ENCODE peak calls at places on chromosomes 11 and 22, in five cellular contexts. H is CD8-positive, alpha-beta T cell; J is Peyer's patch; X is heart right ventricle; W is fibroblast of the aortic adventitia. O is an unnamed sample.

GRCh38 chr11:85679581-85679980 is 6.4 kb downstream of the CCDC89 start:
- DNase-seq in H (no peak), J (no peak), X (no peak), W (no peak), O (no peak)

GRCh38 chr11:12989428-12990242 is 19.5 kb upstream of the RASSF10 start:
- DNase-seq in H (no peak), J (no peak), X (no peak), W (no peak), O (no peak)

GRCh38 chr11:62554377-62554776 is 7.8 kb upstream of the AHNAK start:
- DNase-seq in H (no peak), J (no peak), X (no peak), W (no peak), O (no peak)

GRCh38 chr11:65448418-65449196 is 26.0 kb downstream of the NEAT1 start:
- DNase-seq in H (no peak), J (peak; percentile 53), X (no peak), W (no peak), O (no peak)

GRCh38 chr11:133956650-133957633 is at the start of gene IGSF9B:
- DNase-seq in H (peak; percentile 82), J (peak; percentile 92), X (peak; percentile 86), W (peak; percentile 48), O (peak; percentile 85)

GRCh38 chr11:22807855-22808558 is 21.6 kb downstream of the SVIP start:
- DNase-seq in H (no peak), J (no peak), X (no peak), W (peak; percentile 55), O (no peak)

GRCh38 chr11:118406599-118407166 is 5.3 kb downstream of the ATP5MG start:
- DNase-seq in H (no peak), J (no peak), X (peak; percentile 18), W (no peak), O (no peak)

GRCh38 chr11:10653242-10653641 is 40.3 kb downstream of the IRAG1 start:
- DNase-seq in H (no peak), J (no peak), X (no peak), W (peak; percentile 39), O (no peak)

GRCh38 chr22:39472570-39473556 is 16.1 kb downstream of the MGAT3 start:
- DNase-seq in H (no peak), J (peak; percentile 92), X (no peak), W (no peak), O (peak; percentile 69)

GRCh38 chr22:47193606-47194316 is 431.3 kb downstream of the TBC1D22A start:
- DNase-seq in H (no peak), J (no peak), X (no peak), W (no peak), O (no peak)

GRCh38 chr11:86592659-86593451 is 79.6 kb downstream of the ME3 start:
- DNase-seq in H (peak; percentile 8), J (peak; percentile 92), X (peak; percentile 58), W (peak; percentile 78), O (peak; percentile 81)

GRCh38 chr11:79259800-79260199 is 181.0 kb downstream of the TENM4 start:
- DNase-seq in H (no peak), J (no peak), X (no peak), W (no peak), O (no peak)

GRCh38 chr22:20239063-20239950 is 28.8 kb downstream of the RTN4R start:
- DNase-seq in H (no peak), J (peak; percentile 55), X (peak; percentile 68), W (peak; percentile 14), O (no peak)
- H3K4me3 ChIP-seq in H (no peak overlapping the region), J (no peak overlapping the region), X (peak overlapping the region; percentile 22), W (no peak overlapping the region), O (no peak overlapping the region)

GRCh38 chr11:6653656-6654055 is 2.0 kb downstream of the DCHS1 start:
- DNase-seq in H (no peak), J (no peak), X (no peak), W (no peak), O (no peak)

GRCh38 chr11:6653055-6653454 is 2.6 kb downstream of the DCHS1 start:
- DNase-seq in H (no peak), J (no peak), X (no peak), W (no peak), O (no peak)

GRCh38 chr11:6655020-6655789 is 404 bp downstream of the DCHS1 start:
- DNase-seq in H (no peak), J (no peak), X (peak; percentile 41), W (no peak), O (no peak)

GRCh38 chr11:6655790-6656580 is at the start of gene DCHS1:
- DNase-seq in H (no peak), J (no peak), X (peak; percentile 60), W (no peak), O (no peak)

GRCh38 chr11:6654281-6655019 is 1.2 kb downstream of the DCHS1 start:
- DNase-seq in H (no peak), J (no peak), X (peak; percentile 59), W (no peak), O (no peak)
- H3K4me3 ChIP-seq in H (peak overlapping the region; percentile 43), J (no peak overlapping the region), X (peak overlapping the region; percentile 59), W (no peak overlapping the region), O (no peak overlapping the region)

DNA sequence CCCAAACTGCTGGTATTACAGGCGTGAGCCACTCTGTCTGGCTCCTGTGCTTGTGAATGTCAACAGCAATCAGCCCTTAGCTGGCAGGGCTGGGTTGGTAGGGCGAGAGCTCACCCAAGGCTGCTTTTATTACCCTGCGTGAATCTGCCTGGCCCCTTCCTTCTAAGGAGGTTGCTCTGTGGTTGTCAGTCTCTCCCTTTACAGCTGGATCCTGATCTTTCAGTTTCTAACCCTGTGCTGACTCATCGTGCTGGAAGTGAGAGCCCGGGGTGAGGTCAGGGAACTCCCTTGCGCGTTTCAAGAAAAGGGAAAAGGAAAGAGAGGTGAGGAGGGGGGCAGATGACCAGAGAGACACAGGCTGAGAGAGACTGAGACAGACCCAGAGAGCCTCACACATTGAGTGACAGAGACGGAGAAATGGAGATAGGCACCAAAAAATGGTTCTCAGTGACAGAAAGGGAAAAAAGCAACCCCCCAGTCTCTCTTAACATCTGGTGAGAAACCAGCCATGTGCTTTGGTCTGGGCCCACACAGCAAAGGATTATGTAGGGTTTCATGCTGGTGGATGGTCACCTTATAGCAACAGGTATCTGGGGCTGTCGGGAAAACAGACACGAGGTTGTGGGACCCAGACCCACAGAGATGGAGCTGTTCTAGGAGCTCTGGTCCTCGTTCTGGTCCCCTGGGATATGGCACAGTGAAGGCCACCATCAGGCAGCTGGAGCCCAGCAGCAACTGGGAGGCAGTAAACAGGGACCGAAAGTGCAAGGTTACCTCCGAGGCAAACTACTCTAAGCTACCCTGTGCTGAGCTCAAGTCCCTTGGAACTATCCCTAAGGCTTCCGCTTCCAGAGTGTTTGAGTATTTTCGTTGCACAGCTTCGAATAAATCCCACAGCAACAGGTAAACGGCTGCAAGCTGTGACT is 2.5 kb downstream of the TCN2 start:
- DNase-seq in H (no peak), J (peak; percentile 86), X (peak; percentile 59), W (peak; percentile 77), O (peak; percentile 48)
- H3K4me3 ChIP-seq in H (no peak overlapping the region), J (no peak overlapping the region), X (peak overlapping the region; percentile 7), W (no peak overlapping the region), O (no peak overlapping the region)

GRCh38 chr22:44648821-44649566 is 53.0 kb upstream of the PRR5 start:
- DNase-seq in H (no peak), J (peak; percentile 57), X (no peak), W (peak; percentile 89), O (no peak)
- H3K4me3 ChIP-seq in H (no peak overlapping the region), J (no peak overlapping the region), X (no peak overlapping the region), W (no peak overlapping the region), O (no peak overlapping the region)

GRCh38 chr11:60914620-60915249 is 777 bp downstream of the TMEM109 start:
- DNase-seq in H (no peak), J (peak; percentile 68), X (no peak), W (peak; percentile 30), O (no peak)

GRCh38 chr11:60912851-60913550 is 957 bp upstream of the TMEM109 start:
- DNase-seq in H (no peak), J (peak; percentile 46), X (no peak), W (no peak), O (no peak)

GRCh38 chr11:60915250-60915914 is 1.4 kb downstream of the TMEM109 start:
- DNase-seq in H (peak; percentile 39), J (peak; percentile 93), X (peak; percentile 57), W (peak; percentile 71), O (peak; percentile 65)

GRCh38 chr11:60912223-60912850 is 1.6 kb upstream of the TMEM109 start:
- DNase-seq in H (no peak), J (no peak), X (no peak), W (no peak), O (no peak)

GRCh38 chr11:60913793-60914619 is at the start of gene TMEM109:
- DNase-seq in H (peak; percentile 75), J (peak; percentile 97), X (peak; percentile 90), W (peak; percentile 91), O (peak; percentile 87)
- H3K4me3 ChIP-seq in H (peak within 1 kb of the TSS; percentile 85), J (peak within 1 kb of the TSS; percentile 57), X (peak within 1 kb of the TSS; percentile 82), W (peak within 1 kb of the TSS; percentile 86), O (peak within 1 kb of the TSS; percentile 81)

DNA sequence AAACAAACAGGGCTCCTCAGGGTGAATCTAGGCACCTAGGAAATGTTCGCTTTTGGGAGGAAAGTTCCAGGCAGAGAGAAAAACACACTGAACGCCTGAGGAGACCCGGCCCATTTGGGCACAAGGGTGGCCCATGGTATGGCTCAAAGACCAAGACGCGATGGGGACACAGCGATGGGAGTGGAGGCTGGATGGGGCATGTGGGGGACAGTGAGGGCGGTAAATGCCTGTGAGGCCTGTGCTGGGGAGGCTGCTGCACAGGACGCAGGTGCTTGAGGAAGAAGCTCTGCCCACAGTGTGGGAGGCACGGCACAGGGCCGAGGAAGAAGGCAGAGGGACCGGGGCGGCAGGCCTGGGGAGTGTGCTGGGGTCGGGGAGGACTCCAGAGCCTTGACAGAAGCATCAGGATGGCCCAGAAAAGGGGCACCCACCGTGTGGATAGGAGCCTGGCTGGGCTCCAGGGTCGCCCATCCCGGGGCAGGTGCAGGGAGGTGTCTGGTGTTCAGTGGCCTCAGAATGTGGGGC is 75.9 kb upstream of the WNT11 start:
- DNase-seq in H (no peak), J (no peak), X (no peak), W (no peak), O (no peak)
- H3K4me3 ChIP-seq in H (no peak overlapping the region), J (no peak overlapping the region), X (no peak overlapping the region), W (no peak overlapping the region), O (no peak overlapping the region)

O was measured in lung.